ENCODE peak calls at places on chromosome 5, in six cellular contexts. L is A549, R is GM12878, Q is endothelial cell of umbilical vein, H is K562, D is HepG2. M is an unnamed sample.

GRCh38 chr5:28945859-28946258 is 1907.5 kb upstream of the CDH9 start:
- DNase-seq in L (no peak), R (no peak), Q (no peak), H (no peak), D (no peak), M (no peak)

GRCh38 chr5:159730285-159730684 is 186.0 kb upstream of the ADRA1B start:
- DNase-seq in L (no peak), R (no peak), Q (no peak), H (no peak), D (no peak), M (no peak)

GRCh38 chr5:41527201-41527779 is 16.9 kb upstream of the PLCXD3 start:
- DNase-seq in L (peak; percentile 54), R (no peak), Q (peak; percentile 7), H (peak; percentile 3), D (no peak), M (no peak)

GRCh38 chr5:157651623-157652376 is 438 bp downstream of the SOX30 start:
- DNase-seq in L (no peak), R (peak; percentile 21), Q (peak; percentile 46), H (no peak), D (no peak), M (no peak)

GRCh38 chr5:83925321-83925877 is 204.7 kb upstream of the HAPLN1 start:
- DNase-seq in L (no peak), R (no peak), Q (no peak), H (no peak), D (no peak), M (no peak)

GRCh38 chr5:42824347-42824976 is 12.8 kb upstream of the SELENOP start:
- DNase-seq in L (no peak), R (no peak), Q (no peak), H (no peak), D (peak; percentile 94), M (no peak)

GRCh38 chr5:161105563-161105962 is 253.6 kb upstream of the ATP10B start:
- DNase-seq in L (no peak), R (no peak), Q (no peak), H (no peak), D (no peak), M (no peak)

GRCh38 chr5:74082504-74082903 is 456.5 kb downstream of the ARHGEF28 start:
- DNase-seq in L (no peak), R (no peak), Q (no peak), H (no peak), D (no peak), M (no peak)

GRCh38 chr5:127938746-127939145 is 144.8 kb upstream of the SLC12A2 start:
- DNase-seq in L (no peak), R (no peak), Q (no peak), H (no peak), D (no peak), M (no peak)

GRCh38 chr5:135189024-135189423 is 155.0 kb upstream of the PITX1 start:
- DNase-seq in L (no peak), R (no peak), Q (no peak), H (no peak), D (no peak), M (no peak)

GRCh38 chr5:79955496-79956172 is 35.4 kb downstream of the MTX3 start:
- DNase-seq in L (no peak), R (no peak), Q (no peak), H (no peak), D (no peak), M (no peak)

GRCh38 chr5:59843511-59844230 is 49.9 kb downstream of the PDE4D start:
- DNase-seq in L (no peak), R (no peak), Q (no peak), H (no peak), D (peak; percentile 0), M (no peak)

GRCh38 chr5:39759696-39760095 is 334.9 kb upstream of the DAB2 start:
- DNase-seq in L (no peak), R (no peak), Q (no peak), H (no peak), D (no peak), M (no peak)

GRCh38 chr5:6729400-6730310 is 16.4 kb downstream of the TENT4A start:
- DNase-seq in L (no peak), R (no peak), Q (no peak), H (no peak), D (no peak), M (no peak)

GRCh38 chr5:74325866-74326265 is 314.7 kb downstream of the ENC1 start:
- DNase-seq in L (no peak), R (no peak), Q (no peak), H (no peak), D (no peak), M (no peak)

GRCh38 chr5:128378196-128378595 is 159.8 kb downstream of the FBN2 start:
- DNase-seq in L (no peak), R (no peak), Q (no peak), H (no peak), D (no peak), M (no peak)

GRCh38 chr5:97874491-97874890 is 691.4 kb upstream of the RIOK2 start:
- DNase-seq in L (no peak), R (no peak), Q (no peak), H (no peak), D (no peak), M (no peak)

GRCh38 chr5:32852535-32852934 is 141.4 kb downstream of the NPR3 start:
- DNase-seq in L (peak; percentile 83), R (no peak), Q (no peak), H (no peak), D (peak; percentile 22), M (peak; percentile 14)

GRCh38 chr5:43602456-43602817 is 543 bp upstream of the NNT start:
- DNase-seq in L (peak; percentile 30), R (no peak), Q (peak; percentile 70), H (peak; percentile 71), D (peak; percentile 30), M (peak; percentile 68)

GRCh38 chr5:82151622-82152021 is 126.5 kb downstream of the RPS23 start:
- DNase-seq in L (no peak), R (no peak), Q (no peak), H (no peak), D (no peak), M (peak; percentile 16)

GRCh38 chr5:107466233-107466769 is 204.4 kb downstream of the EFNA5 start:
- DNase-seq in L (peak; percentile 95), R (no peak), Q (peak; percentile 69), H (peak; percentile 39), D (no peak), M (no peak)

GRCh38 chr5:178581621-178582020 is 8.6 kb downstream of the COL23A1 start:
- DNase-seq in L (no peak), R (no peak), Q (no peak), H (no peak), D (no peak), M (no peak)

DNA sequence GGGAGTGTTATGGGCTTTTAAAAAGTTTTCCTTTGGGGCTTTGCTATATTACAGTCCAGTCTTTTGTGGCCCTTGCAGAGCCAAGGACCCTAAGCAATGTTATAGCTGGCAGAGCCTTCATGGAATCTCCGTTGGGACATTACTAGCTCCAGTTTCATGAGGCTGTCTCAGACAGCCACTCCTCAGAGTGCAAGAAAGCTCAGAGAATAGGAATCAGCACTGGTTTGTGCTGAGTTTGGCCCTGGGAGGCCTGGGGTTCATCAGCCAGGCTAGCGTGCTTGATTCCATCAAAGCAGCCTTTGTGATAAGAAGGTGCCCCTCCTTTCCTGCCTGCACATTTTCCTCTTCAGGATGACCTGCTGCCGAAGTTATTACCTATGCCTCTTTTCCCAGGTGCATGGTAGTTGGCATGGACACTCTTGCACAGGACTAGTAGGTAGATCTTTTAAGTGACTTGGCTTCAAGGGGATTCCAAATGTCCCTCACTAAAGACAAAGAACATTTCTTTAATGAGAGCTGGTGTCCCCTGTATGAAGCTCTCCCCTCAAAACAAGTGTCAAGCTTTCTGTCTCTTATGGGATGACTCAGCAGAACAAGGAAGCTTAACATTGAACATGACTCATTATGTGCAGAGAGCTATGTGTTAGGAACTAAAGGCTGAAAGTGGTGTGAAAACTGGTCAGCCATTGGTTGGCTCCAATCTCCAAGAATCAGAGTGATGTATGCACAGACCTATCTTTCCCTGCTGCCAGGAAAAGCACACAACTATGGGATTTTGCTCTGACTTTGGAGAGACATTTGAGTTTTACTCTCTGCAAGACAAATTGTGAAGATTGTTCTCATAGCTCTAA is 120.3 kb downstream of the PRDM6 start:
- DNase-seq in L (peak; percentile 84), R (no peak), Q (peak; percentile 59), H (peak; percentile 58), D (peak; percentile 3), M (peak; percentile 53)
- TF ChIP-seq MYC in L (no peak), R (no peak), Q (no peak), H (no peak), D (no peak), M (no peak)

DNA sequence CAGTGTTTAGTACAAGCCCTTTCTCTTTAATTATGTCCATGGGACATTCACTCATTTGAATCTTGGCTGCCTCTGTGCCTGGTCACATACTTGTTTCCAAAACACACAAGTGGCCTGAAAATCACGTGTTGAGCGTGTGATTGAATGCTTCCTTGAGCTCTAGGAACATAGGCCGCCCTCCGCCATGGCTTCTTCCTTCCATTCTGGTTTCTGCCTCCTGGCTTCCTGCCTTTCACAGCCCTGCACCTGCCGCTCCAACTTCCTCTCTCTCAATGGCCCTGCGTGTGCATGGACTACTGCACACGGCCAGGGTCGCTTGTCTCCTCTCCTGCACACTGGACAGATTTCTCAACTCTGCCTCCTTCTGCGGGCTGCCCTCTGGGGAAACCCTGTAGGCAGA is 111.1 kb upstream of the RETREG1 start:
- DNase-seq in L (no peak), R (no peak), Q (peak; percentile 78), H (no peak), D (no peak), M (peak; percentile 45)
- TF ChIP-seq MYC in L (no peak), R (no peak), Q (no peak), H (no peak), D (no peak), M (peak; percentile 22)

DNA sequence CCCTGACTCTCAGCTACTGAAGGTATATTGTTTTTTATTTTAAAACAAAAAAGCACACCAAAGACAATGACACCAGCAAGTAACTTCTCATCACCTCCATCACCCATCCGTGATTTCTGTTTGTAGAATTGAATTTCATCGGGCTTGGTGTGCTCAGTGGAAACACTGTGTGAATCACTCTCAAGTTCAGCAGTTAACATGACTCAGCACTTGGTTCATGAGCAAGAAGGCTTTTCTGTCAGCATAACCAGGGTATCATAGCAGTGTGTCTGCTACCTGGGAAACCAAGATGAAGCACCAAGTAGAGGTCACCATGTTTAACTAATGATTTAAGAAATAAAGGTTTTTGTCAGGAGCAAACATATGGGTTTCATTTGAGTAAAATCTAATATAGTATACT is 123.7 kb downstream of the INSYN2B start:
- DNase-seq in L (peak; percentile 81), R (no peak), Q (peak; percentile 30), H (peak; percentile 37), D (no peak), M (peak; percentile 60)
- TF ChIP-seq MYC in L (no peak), R (no peak), Q (no peak), H (no peak), D (no peak), M (no peak)

DNA sequence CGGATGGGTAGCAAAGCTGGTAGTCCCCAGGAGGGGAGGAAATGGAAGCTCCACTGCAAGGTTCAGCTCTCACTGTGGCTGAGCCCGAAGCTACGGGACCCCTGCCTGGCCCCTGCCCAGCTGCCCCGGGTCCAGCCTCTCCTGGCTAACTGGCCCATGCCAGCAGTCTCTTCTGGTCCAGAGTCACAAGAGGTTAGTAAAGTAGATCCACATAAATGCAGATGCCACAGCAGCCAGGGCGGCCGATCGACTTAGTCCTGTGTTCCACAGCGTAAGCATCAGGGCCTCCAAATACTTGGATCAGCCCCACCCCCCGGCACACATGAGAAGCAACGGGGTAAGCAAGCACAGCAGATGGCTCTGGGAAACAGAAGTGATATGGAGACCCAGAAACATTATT is 42.1 kb downstream of the MRPL36 start:
- DNase-seq in L (no peak), R (no peak), Q (no peak), H (no peak), D (no peak), M (no peak)
- TF ChIP-seq MYC in L (no peak), R (no peak), Q (no peak), H (no peak), D (no peak), M (no peak)